ENCODE peak calls at places on chromosomes 1 and 21, in four cellular contexts. K is H1, F is K562, Q is GM12878. V is an unnamed sample.

GRCh38 chr1:62276791-62277190 is 42.4 kb downstream of the KANK4 start:
- DNase-seq in F (no peak), Q (no peak), K (no peak), V (no peak)

GRCh38 chr1:203306970-203307541 is 1.7 kb downstream of the BTG2 start:
- DNase-seq in K (no peak), F (no peak), Q (no peak), V (no peak)

GRCh38 chr1:225454733-225455132 is 26.9 kb upstream of the LBR start:
- DNase-seq in Q (no peak), F (peak), K (no peak), V (peak)

GRCh38 chr1:150152772-150153461 is 3.2 kb downstream of the PLEKHO1 start:
- DNase-seq in K (no peak), F (peak), Q (no peak), V (no peak)

GRCh38 chr1:43525995-43526394 is 4.7 kb upstream of the PTPRF start:
- DNase-seq in Q (no peak), K (no peak), F (no peak), V (peak)

GRCh38 chr1:234612352-234613127 is 2.6 kb upstream of the IRF2BP2 start:
- DNase-seq in Q (peak), K (no peak), F (peak), V (peak)

GRCh38 chr1:31931241-31932225 is 6.6 kb downstream of the PTP4A2 start:
- DNase-seq in F (peak), K (no peak), Q (no peak), V (no peak)

GRCh38 chr1:204128464-204128963 is 23.3 kb downstream of the ETNK2 start:
- DNase-seq in K (no peak), F (no peak), Q (no peak), V (no peak)

GRCh38 chr1:197994907-197995407 is 77.8 kb downstream of the LHX9 start:
- DNase-seq in F (peak), Q (no peak), K (no peak), V (no peak)

GRCh38 chr1:13950637-13951036 is 250.6 kb downstream of the PRDM2 start:
- DNase-seq in Q (no peak), K (peak), F (peak), V (peak)

GRCh38 chr1:99849413-99849743 is 783 bp upstream of the AGL start:
- DNase-seq in K (no peak), F (peak), Q (peak), V (no peak)

GRCh38 chr1:116020668-116021272 is 44.5 kb downstream of the SLC22A15 start:
- DNase-seq in Q (no peak), F (peak), K (peak), V (peak)

GRCh38 chr1:175713386-175713785 is 30.0 kb downstream of the TNR start:
- DNase-seq in K (no peak), F (no peak), Q (no peak), V (no peak)

GRCh38 chr1:84352298-84353106 is 45.8 kb upstream of the DNASE2B start:
- DNase-seq in Q (no peak), F (no peak), K (no peak), V (no peak)

GRCh38 chr1:117964290-117965038 is 34.9 kb downstream of the WDR3 start:
- DNase-seq in F (no peak), K (no peak), Q (no peak), V (no peak)

GRCh38 chr1:57127976-57128375 is 162.2 kb upstream of the C8B start:
- DNase-seq in Q (no peak), F (no peak), K (no peak), V (no peak)

GRCh38 chr21:36695671-36696389 is 3.1 kb upstream of the SIM2 start:
- DNase-seq in F (no peak), K (no peak), Q (no peak), V (no peak)

GRCh38 chr21:45469273-45470086 is 64.5 kb downstream of the COL18A1 start:
- DNase-seq in Q (no peak), K (no peak), F (no peak), V (no peak)

GRCh38 chr21:35106246-35106835 is 57.2 kb upstream of the RUNX1 start:
- DNase-seq in Q (no peak), F (peak), K (no peak), V (no peak)

GRCh38 chr21:35107520-35107919 is 58.4 kb upstream of the RUNX1 start:
- DNase-seq in K (no peak), F (no peak), Q (no peak), V (no peak)

GRCh38 chr21:35113064-35113463 is 64.0 kb upstream of the RUNX1 start:
- DNase-seq in Q (no peak), F (no peak), K (no peak), V (no peak)

GRCh38 chr21:35108887-35109286 is 59.8 kb upstream of the RUNX1 start:
- DNase-seq in Q (no peak), K (no peak), F (no peak), V (no peak)

DNA sequence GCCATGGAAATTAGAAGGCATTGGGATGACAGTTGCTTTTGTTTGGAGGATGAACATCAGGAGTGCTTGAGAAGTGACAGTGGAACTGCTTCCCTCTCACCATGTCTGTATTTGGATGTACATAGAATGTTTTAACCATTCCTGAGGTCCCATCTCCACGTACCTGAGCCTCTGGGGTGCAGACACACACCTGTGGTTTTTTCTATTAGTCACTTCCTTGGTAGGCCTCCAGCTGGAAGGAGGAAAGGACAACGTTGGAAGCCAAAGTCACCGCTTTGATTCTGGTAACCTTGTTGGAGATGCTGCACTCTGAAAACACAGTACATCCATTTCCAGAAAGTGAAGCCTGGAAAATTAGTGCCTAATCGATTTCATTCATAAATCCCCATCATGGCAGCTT is 62.4 kb upstream of the RUNX1 start:
- DNase-seq in F (no peak), K (no peak), Q (no peak), V (no peak)
- TF ChIP-seq YY1 in F (no peak), K (no peak), Q (no peak), V (no peak)

DNA sequence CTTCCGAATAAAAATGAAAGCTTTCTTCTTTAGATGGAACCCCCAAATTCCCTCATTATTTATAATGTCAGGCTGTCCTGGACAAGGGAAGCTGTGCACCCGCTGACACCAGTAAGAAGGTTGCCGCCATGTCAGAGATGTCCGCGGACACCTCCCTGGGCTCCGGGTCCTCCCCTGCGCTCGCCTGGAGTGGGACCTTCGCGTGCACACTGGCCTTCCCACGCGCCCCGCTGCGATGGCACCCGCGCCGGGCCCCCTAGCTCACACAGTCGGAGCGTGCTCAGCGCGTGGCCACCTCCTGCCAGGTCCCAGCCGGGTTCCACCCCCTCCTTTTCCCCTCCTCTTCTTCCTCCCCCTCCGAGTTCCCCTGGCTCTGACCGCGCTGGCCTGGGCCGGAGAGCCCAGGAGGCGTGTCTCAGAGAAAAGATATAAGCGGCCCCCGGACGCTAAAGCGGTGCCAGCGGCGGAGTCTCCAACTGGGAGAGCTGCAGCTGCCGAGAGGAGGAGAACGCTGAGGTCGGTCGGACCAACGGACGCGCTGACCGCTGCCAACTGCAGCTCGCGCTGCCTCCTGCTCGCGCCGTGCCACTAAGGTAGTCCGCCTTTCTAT is at the start of gene G0S2:
- DNase-seq in Q (no peak), F (peak), K (no peak), V (no peak)
- TF ChIP-seq EZH2 in Q (no peak), F (no peak), K (no peak), V (no peak)

DNA sequence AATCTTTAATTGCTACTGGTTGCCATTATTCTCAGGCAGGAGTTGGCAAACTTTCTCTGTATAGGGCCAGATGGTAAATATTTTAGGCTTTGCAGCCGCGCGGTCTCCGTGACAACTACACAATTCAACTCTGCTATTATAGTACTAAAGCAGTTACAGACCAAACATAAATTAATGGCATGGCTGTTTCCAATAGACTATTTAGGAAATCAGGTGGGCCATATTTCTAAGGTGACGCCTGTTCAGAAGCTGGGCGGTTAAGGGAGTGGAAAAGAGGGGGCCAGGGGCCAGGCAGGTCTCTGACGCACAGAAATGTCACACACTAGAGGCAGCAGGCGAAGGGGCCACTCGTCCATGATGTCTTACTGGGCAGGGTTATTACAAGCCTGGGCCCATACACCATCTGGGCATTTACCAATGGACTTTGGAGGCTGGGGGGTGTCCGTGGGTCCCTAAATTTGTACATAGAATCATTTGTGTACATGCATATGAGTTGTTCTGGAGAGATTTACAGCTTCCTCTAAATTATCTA is 80.1 kb downstream of the STUM start:
- DNase-seq in F (no peak), Q (no peak), K (no peak), V (no peak)
- TF ChIP-seq YY1 in F (no peak), Q (no peak), K (no peak), V (no peak)

DNA sequence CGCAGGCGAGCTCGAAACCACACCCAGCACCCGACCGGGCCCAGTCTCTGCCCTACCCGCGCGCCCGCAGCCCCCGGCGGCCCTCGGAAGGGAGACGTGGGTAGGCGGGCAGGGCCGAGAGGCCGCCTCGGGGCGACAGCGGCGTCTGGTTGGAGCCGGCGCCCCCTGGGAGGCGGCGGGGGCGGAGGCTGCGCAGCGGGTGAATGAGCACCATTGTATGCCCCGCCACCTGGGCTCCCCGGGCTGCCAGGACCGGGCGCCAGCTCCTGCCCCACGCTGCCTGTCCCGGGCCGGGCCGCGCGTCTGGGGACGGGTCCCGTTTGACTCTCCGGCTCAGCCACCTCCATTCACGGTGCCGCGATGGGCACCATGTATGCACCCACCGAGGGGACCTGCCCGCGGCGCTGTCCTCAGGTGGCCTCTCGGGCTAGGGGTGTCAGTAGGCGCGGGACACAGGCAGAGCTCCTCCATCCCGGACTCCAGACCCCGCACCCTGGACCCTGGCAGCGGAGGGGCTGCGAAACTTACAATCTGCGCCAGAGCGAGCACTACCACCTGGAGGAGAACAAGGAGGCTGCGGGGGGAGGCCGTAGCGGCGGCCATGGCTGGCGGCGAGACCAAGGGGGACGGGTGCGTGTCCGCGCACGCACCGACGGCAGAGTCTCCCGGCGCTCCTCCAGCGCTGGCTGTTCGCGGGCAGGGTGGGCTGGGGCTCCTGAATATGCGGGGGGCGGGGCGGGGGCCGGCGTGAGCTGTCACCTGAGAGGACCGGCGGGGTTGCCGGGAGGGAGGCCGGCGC is at the start of gene COL9A2:
- DNase-seq in F (peak), Q (no peak), K (no peak), V (no peak)
- TF ChIP-seq EZH2 in F (no peak), Q (no peak), K (peak), V (no peak)

DNA sequence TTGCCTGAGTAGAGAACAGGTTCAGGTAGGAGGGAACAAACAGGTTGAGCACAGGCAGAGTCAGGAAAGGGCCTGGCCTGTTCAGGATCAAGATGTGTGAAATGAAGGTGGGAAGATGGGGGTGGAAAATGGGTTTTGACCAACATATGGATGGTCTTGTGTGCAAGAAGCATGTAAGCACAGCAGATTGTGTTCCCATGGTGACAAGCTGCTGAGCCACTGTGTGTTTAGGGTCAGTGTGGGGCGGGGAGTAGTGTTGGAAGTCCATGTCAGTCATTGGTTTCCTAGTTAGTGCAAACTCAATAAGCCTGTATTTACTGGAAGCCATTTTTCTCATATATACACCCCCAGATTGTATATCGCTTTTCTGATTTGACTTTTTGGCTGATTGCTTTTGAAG is 111.9 kb downstream of the CAMTA1 start:
- DNase-seq in Q (no peak), F (no peak), K (no peak), V (no peak)
- TF ChIP-seq YY1 in Q (no peak), F (no peak), K (no peak), V (no peak)